ENCODE peak calls at places on chromosomes 6 and 20, in eight cellular contexts. P is fibroblast of lung, A is HepG2, X is left ventricle myocardium inferior, C is osteoblast, R is psoas muscle, M is adrenal gland, K is ovary. I is an unnamed sample.

GRCh38 chr20:26276811-26277210 is 580.2 kb upstream of the ZNF337 start:
- DNase-seq in P (peak; percentile 30), A (no peak), X (no peak), C (peak; percentile 69), R (no peak), M (no peak), K (no peak), I (peak; percentile 2)

GRCh38 chr6:138509371-138509770 is 10.1 kb upstream of the NHSL1 start:
- DNase-seq in P (peak; percentile 33), A (peak; percentile 71), X (peak; percentile 28), C (peak; percentile 46), R (no peak), M (peak; percentile 33), K (no peak), I (peak; percentile 64)

GRCh38 chr6:72861935-72862432 is 240.1 kb downstream of the KCNQ5 start:
- DNase-seq in P (peak; percentile 65), A (no peak), X (no peak), C (peak; percentile 39), R (peak; percentile 66), M (no peak), K (no peak), I (no peak)

GRCh38 chr6:28209753-28210535 is 15.1 kb upstream of the ZSCAN9 start:
- DNase-seq in P (no peak), A (no peak), X (no peak), C (no peak), R (no peak), M (no peak), K (no peak), I (no peak)

GRCh38 chr6:100237881-100238280 is 226.8 kb downstream of the SIM1 start:
- DNase-seq in P (peak; percentile 40), A (no peak), X (no peak), C (no peak), R (no peak), M (no peak), K (no peak), I (no peak)

GRCh38 chr6:75493400-75494064 is at the start of gene FILIP1:
- DNase-seq in P (no peak), A (no peak), X (peak; percentile 59), C (peak; percentile 37), R (peak; percentile 81), M (no peak), K (peak; percentile 25), I (peak; percentile 64)

GRCh38 chr6:393391-394221 is 2.1 kb downstream of the IRF4 start:
- DNase-seq in P (no peak), A (no peak), X (no peak), C (peak; percentile 85), R (peak; percentile 42), M (no peak), K (no peak), I (no peak)

GRCh38 chr6:53593001-53593488 is 48.1 kb upstream of the GCLC start:
- DNase-seq in P (peak; percentile 94), A (no peak), X (no peak), C (no peak), R (no peak), M (no peak), K (no peak), I (no peak)

GRCh38 chr6:84052204-84052882 is 18.8 kb downstream of the MRAP2 start:
- DNase-seq in P (peak; percentile 67), A (peak; percentile 35), X (peak; percentile 80), C (peak; percentile 90), R (peak; percentile 77), M (no peak), K (peak; percentile 73), I (peak; percentile 53)

GRCh38 chr6:50850223-50850751 is 31.6 kb downstream of the TFAP2B start:
- DNase-seq in P (no peak), A (no peak), X (no peak), C (no peak), R (no peak), M (peak; percentile 38), K (no peak), I (peak; percentile 57)

GRCh38 chr6:31110825-31111582 is 1.4 kb downstream of the C6orf15 start:
- DNase-seq in P (no peak), A (no peak), X (no peak), C (peak; percentile 19), R (no peak), M (no peak), K (no peak), I (peak; percentile 3)

GRCh38 chr6:151001387-151002063 is 136.0 kb downstream of the MTHFD1L start:
- DNase-seq in P (no peak), A (no peak), X (no peak), C (no peak), R (no peak), M (no peak), K (no peak), I (no peak)

GRCh38 chr6:44229376-44230033 is 6.1 kb downstream of the SLC29A1 start:
- DNase-seq in P (no peak), A (no peak), X (peak; percentile 66), C (peak; percentile 46), R (peak; percentile 88), M (peak; percentile 70), K (no peak), I (no peak)

GRCh38 chr20:38001981-38002380 is 31.3 kb downstream of the TTI1 start:
- DNase-seq in P (peak; percentile 41), A (no peak), X (no peak), C (no peak), R (no peak), M (no peak), K (no peak), I (peak; percentile 27)

GRCh38 chr20:47303736-47304135 is 52.8 kb downstream of the ZMYND8 start:
- DNase-seq in P (no peak), A (no peak), X (no peak), C (no peak), R (no peak), M (no peak), K (no peak), I (no peak)

GRCh38 chr6:5151955-5152401 is 66.8 kb downstream of the PPP1R3G start:
- DNase-seq in P (peak; percentile 88), A (no peak), X (no peak), C (peak; percentile 94), R (no peak), M (no peak), K (no peak), I (no peak)

GRCh38 chr6:75205776-75206334 is at the start of gene COL12A1:
- DNase-seq in P (peak; percentile 99), A (no peak), X (peak; percentile 91), C (peak; percentile 96), R (peak; percentile 97), M (no peak), K (peak; percentile 91), I (peak; percentile 87)

GRCh38 chr6:21824431-21825180 is 231.1 kb downstream of the SOX4 start:
- DNase-seq in P (no peak), A (no peak), X (no peak), C (no peak), R (no peak), M (no peak), K (no peak), I (no peak)

DNA sequence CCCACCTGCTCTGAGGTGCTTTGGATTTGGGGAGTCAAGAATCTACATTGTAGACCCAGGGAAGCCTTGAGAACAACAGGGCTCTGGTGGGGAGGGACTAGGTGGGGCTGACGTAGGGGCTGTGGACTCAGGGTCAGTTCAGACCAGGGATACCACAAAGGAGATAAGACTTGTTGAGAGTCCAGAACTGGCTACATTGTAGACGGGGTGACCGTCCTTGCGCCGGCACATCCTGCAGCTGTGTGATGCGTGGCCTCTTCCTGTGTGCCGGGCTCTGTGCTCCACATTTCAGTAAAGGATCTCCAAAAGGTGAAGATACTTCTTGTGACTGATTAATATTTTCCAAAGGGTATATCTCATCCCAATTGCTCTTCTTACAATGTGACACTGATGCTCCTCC is 9.8 kb upstream of the TLDC2 start:
- DNase-seq in P (no peak), A (peak; percentile 55), X (no peak), C (peak; percentile 73), R (no peak), M (no peak), K (no peak), I (no peak)
- H3K27me3 ChIP-seq in P (no peaks in the 10 kb centered on the region), A (peaks cover 17% of the 10 kb centered on the region), X (no peaks in the 10 kb centered on the region), C (no peaks in the 10 kb centered on the region), R (peaks cover 1% of the 10 kb centered on the region), M (no peaks in the 10 kb centered on the region), K (no peaks in the 10 kb centered on the region), I (no peaks in the 10 kb centered on the region)

GRCh38 chr20:25072226-25072811 is 9.6 kb downstream of the VSX1 start:
- DNase-seq in P (peak; percentile 9), A (no peak), X (no peak), C (peak; percentile 31), R (no peak), M (no peak), K (no peak), I (no peak)

GRCh38 chr20:25073544-25073943 is 8.4 kb downstream of the VSX1 start:
- DNase-seq in P (no peak), A (no peak), X (no peak), C (no peak), R (peak; percentile 27), M (no peak), K (no peak), I (no peak)

GRCh38 chr20:25067102-25067987 is 9.4 kb upstream of the ACSS1 start:
- DNase-seq in P (no peak), A (no peak), X (no peak), C (peak; percentile 18), R (peak; percentile 35), M (no peak), K (no peak), I (no peak)

GRCh38 chr20:25071722-25072121 is 10.2 kb downstream of the VSX1 start:
- DNase-seq in P (no peak), A (peak; percentile 30), X (no peak), C (no peak), R (no peak), M (no peak), K (no peak), I (no peak)

GRCh38 chr20:25070821-25071473 is 11.0 kb downstream of the VSX1 start:
- DNase-seq in P (no peak), A (no peak), X (no peak), C (peak; percentile 71), R (no peak), M (no peak), K (no peak), I (no peak)
- H3K27me3 ChIP-seq in P (peaks cover 35% of the 10 kb centered on the region), A (peaks cover 31% of the 10 kb centered on the region), X (peaks cover 71% of the 10 kb centered on the region), C (peaks cover 76% of the 10 kb centered on the region), R (peaks cover 6% of the 10 kb centered on the region), M (peaks cover 9% of the 10 kb centered on the region), K (no peaks in the 10 kb centered on the region), I (peaks cover 62% of the 10 kb centered on the region)

DNA sequence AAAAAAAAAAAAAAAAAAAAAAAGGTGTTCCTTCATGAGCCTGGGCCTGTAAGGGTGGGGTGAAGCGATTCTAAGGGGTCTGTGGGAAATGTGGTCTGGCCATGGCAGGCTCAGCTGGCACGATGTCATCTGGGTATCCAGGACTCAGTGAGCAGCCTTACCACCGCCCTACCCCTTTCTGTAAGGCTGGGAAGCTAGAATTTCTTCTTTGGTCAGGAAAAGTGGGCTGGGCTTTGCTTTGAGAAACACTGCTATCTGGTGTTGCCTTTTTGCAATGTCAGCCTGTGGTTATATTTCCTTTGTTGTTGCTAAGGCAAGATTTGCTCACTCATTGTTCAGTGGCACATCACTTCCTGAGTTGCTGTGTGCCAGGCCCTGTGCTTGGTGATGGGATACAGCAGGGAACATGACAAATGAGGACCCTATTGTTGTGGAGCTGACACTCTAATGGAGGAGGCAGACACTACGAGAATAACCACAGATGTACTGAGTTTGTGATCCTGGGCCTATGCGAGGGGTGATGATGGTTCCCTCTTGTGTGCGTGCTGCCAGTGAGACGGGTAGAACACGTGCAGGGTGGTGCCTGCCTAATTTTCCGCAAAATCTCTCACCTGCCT is 45.9 kb upstream of the ZNFX1 start:
- DNase-seq in P (peak; percentile 89), A (peak; percentile 52), X (no peak), C (peak; percentile 95), R (no peak), M (no peak), K (no peak), I (peak; percentile 66)
- H3K27me3 ChIP-seq in P (peaks cover 60% of the 10 kb centered on the region), A (peaks cover 76% of the 10 kb centered on the region), X (peaks cover 77% of the 10 kb centered on the region), C (peaks cover 48% of the 10 kb centered on the region), R (peaks cover 7% of the 10 kb centered on the region), M (peaks cover 11% of the 10 kb centered on the region), K (no peaks in the 10 kb centered on the region), I (peaks cover 42% of the 10 kb centered on the region)

GRCh38 chr6:17280552-17281090 is 540 bp upstream of the RBM24 start:
- DNase-seq in P (peak; percentile 44), A (no peak), X (peak; percentile 75), C (peak; percentile 78), R (peak; percentile 91), M (peak; percentile 16), K (peak; percentile 54), I (peak; percentile 62)
- H3K27me3 ChIP-seq in P (no peaks in the 10 kb centered on the region), A (peaks cover 7% of the 10 kb centered on the region), X (peaks cover 28% of the 10 kb centered on the region), C (no peaks in the 10 kb centered on the region), R (no peaks in the 10 kb centered on the region), M (peaks cover 1% of the 10 kb centered on the region), K (no peaks in the 10 kb centered on the region), I (peaks cover 47% of the 10 kb centered on the region)